ENCODE peak calls at places on chromosome 18, in six cellular contexts. V is activated CD4-positive, alpha-beta T cell treated with anti-CD3 and anti-CD28 coated beads, Interleukin-2, amount 10 ng/mL, durations not matched to agents 7 days and 5 days; W is GM04504; Z is HS-5; D is HFFc6; B is fibroblast of mammary gland. E is an unnamed sample.

GRCh38 chr18:37654034-37654433 is 88.4 kb upstream of the CELF4 start:
- DNase-seq in V (no peak), W (no peak), Z (no peak), D (no peak), B (no peak), E (no peak)

GRCh38 chr18:80035997-80036396 is 1.8 kb downstream of the RBFA start:
- DNase-seq in V (no peak), W (no peak), Z (no peak), D (no peak), B (no peak), E (no peak)

GRCh38 chr18:62751341-62751821 is 36.0 kb downstream of the PHLPP1 start:
- DNase-seq in V (no peak), W (no peak), Z (no peak), D (no peak), B (no peak), E (no peak)

GRCh38 chr18:45775241-45775676 is 50.2 kb upstream of the SIGLEC15 start:
- DNase-seq in V (peak; percentile 45), W (no peak), Z (no peak), D (no peak), B (peak; percentile 86), E (peak; percentile 54)

GRCh38 chr18:58583569-58583968 is 45.3 kb downstream of the ALPK2 start:
- DNase-seq in V (no peak), W (no peak), Z (no peak), D (no peak), B (no peak), E (no peak)

GRCh38 chr18:12742453-12742852 is 39.6 kb downstream of the PSMG2 start:
- DNase-seq in V (no peak), W (no peak), Z (peak; percentile 56), D (peak; percentile 82), B (peak; percentile 87), E (peak; percentile 6)

GRCh38 chr18:58533771-58534170 is 95.1 kb downstream of the ALPK2 start:
- DNase-seq in V (no peak), W (no peak), Z (no peak), D (no peak), B (no peak), E (no peak)

GRCh38 chr18:35390956-35391695 is 14.0 kb upstream of the ZNF396 start:
- DNase-seq in V (no peak), W (no peak), Z (no peak), D (no peak), B (peak; percentile 29), E (no peak)

GRCh38 chr18:58670561-58671121 is 624 bp upstream of the MALT1 start:
- DNase-seq in V (no peak), W (no peak), Z (no peak), D (no peak), B (peak; percentile 37), E (peak; percentile 84)

GRCh38 chr18:79570266-79571201 is 109.1 kb upstream of the CTDP1 start:
- DNase-seq in V (no peak), W (no peak), Z (no peak), D (no peak), B (peak; percentile 28), E (no peak)

GRCh38 chr18:3648695-3649094 is 198.7 kb downstream of the TGIF1 start:
- DNase-seq in V (no peak), W (no peak), Z (no peak), D (no peak), B (no peak), E (no peak)

GRCh38 chr18:6628189-6628588 is 101.3 kb upstream of the ARHGAP28 start:
- DNase-seq in V (no peak), W (no peak), Z (no peak), D (no peak), B (peak; percentile 45), E (no peak)

GRCh38 chr18:57107141-57107832 is 39.6 kb upstream of the BOD1L2 start:
- DNase-seq in V (no peak), W (peak; percentile 7), Z (no peak), D (peak; percentile 41), B (peak; percentile 17), E (no peak)

GRCh38 chr18:60060578-60060977 is 160.8 kb downstream of the PMAIP1 start:
- DNase-seq in V (no peak), W (no peak), Z (no peak), D (peak; percentile 13), B (peak; percentile 17), E (no peak)

GRCh38 chr18:58753976-58754375 is 82.7 kb downstream of the MALT1 start:
- DNase-seq in V (no peak), W (no peak), Z (no peak), D (no peak), B (peak; percentile 16), E (no peak)

GRCh38 chr18:30457156-30457555 is 585.4 kb downstream of the DSC3 start:
- DNase-seq in V (no peak), W (no peak), Z (no peak), D (no peak), B (no peak), E (no peak)

GRCh38 chr18:59015531-59016152 is 124.0 kb upstream of the SEC11C start:
- DNase-seq in V (no peak), W (no peak), Z (no peak), D (no peak), B (no peak), E (no peak)

GRCh38 chr18:43661570-43661969 is 384.3 kb upstream of the SYT4 start:
- DNase-seq in V (no peak), W (no peak), Z (peak; percentile 48), D (peak; percentile 73), B (peak; percentile 88), E (peak; percentile 46)

GRCh38 chr18:59127047-59127446 is 12.6 kb upstream of the SEC11C start:
- DNase-seq in V (no peak), W (no peak), Z (no peak), D (no peak), B (no peak), E (no peak)

GRCh38 chr18:8795586-8795985 is 90.2 kb downstream of the MTCL1 start:
- DNase-seq in V (no peak), W (no peak), Z (no peak), D (no peak), B (no peak), E (no peak)

GRCh38 chr18:34929336-34929780 is 111.9 kb upstream of the MAPRE2 start:
- DNase-seq in V (no peak), W (peak; percentile 26), Z (peak; percentile 73), D (peak; percentile 72), B (peak; percentile 75), E (peak; percentile 43)

GRCh38 chr18:79644006-79644665 is 35.5 kb upstream of the CTDP1 start:
- DNase-seq in V (peak; percentile 71), W (no peak), Z (no peak), D (peak; percentile 14), B (peak; percentile 52), E (peak; percentile 59)

GRCh38 chr18:370753-371615 is 103.1 kb upstream of the THOC1 start:
- DNase-seq in V (no peak), W (no peak), Z (no peak), D (no peak), B (no peak), E (no peak)

GRCh38 chr18:63317556-63317946 is 2.0 kb downstream of the BCL2 start:
- DNase-seq in V (no peak), W (no peak), Z (no peak), D (no peak), B (no peak), E (no peak)

GRCh38 chr18:21968334-21968733 is 201.1 kb upstream of the GATA6 start:
- DNase-seq in V (no peak), W (no peak), Z (no peak), D (no peak), B (no peak), E (no peak)

GRCh38 chr18:3297025-3297984 is 35.4 kb downstream of the MYL12B start:
- DNase-seq in V (peak; percentile 96), W (peak; percentile 22), Z (no peak), D (peak; percentile 23), B (peak; percentile 95), E (peak; percentile 98)

GRCh38 chr18:47929681-47930085 is 776 bp downstream of the SMAD2 start:
- DNase-seq in V (no peak), W (peak; percentile 10), Z (no peak), D (no peak), B (peak; percentile 60), E (peak; percentile 55)

GRCh38 chr18:56083889-56084288 is 495.9 kb upstream of the TCF4 start:
- DNase-seq in V (no peak), W (no peak), Z (no peak), D (no peak), B (no peak), E (no peak)

GRCh38 chr18:48412339-48412929 is 3.3 kb upstream of the ZBTB7C start:
- DNase-seq in V (peak; percentile 46), W (no peak), Z (no peak), D (no peak), B (no peak), E (peak; percentile 75)

GRCh38 chr18:75089748-75090327 is 119.1 kb downstream of the PTGR3 start:
- DNase-seq in V (no peak), W (no peak), Z (no peak), D (no peak), B (no peak), E (no peak)

GRCh38 chr18:58529714-58530354 is 99.1 kb downstream of the ALPK2 start:
- DNase-seq in V (peak; percentile 71), W (peak; percentile 25), Z (no peak), D (peak; percentile 45), B (peak; percentile 70), E (peak; percentile 70)

GRCh38 chr18:31303771-31304170 is 14.2 kb upstream of the DSG1 start:
- DNase-seq in V (no peak), W (no peak), Z (peak; percentile 31), D (no peak), B (no peak), E (peak; percentile 85)

GRCh38 chr18:79575891-79576685 is 103.5 kb upstream of the CTDP1 start:
- DNase-seq in V (no peak), W (no peak), Z (no peak), D (no peak), B (peak; percentile 38), E (no peak)

GRCh38 chr18:39318462-39318861 is 1752.9 kb upstream of the CELF4 start:
- DNase-seq in V (no peak), W (no peak), Z (no peak), D (no peak), B (no peak), E (no peak)

GRCh38 chr18:1408331-1408835 is 503.7 kb downstream of the ADCYAP1 start:
- DNase-seq in V (no peak), W (no peak), Z (no peak), D (no peak), B (no peak), E (no peak)

GRCh38 chr18:34223164-34223892 is 1.4 kb downstream of the NOL4 start:
- DNase-seq in V (no peak), W (no peak), Z (no peak), D (no peak), B (no peak), E (no peak)

GRCh38 chr18:3177902-3178687 is 41.7 kb downstream of the MYOM1 start:
- DNase-seq in V (peak; percentile 9), W (peak; percentile 17), Z (no peak), D (no peak), B (no peak), E (peak; percentile 45)

GRCh38 chr18:22391571-22392359 is 25.9 kb downstream of the CTAGE1 start:
- DNase-seq in V (no peak), W (peak; percentile 76), Z (peak; percentile 89), D (peak; percentile 91), B (peak; percentile 95), E (peak; percentile 22)

GRCh38 chr18:7237670-7238272 is 6.9 kb downstream of the LRRC30 start:
- DNase-seq in V (no peak), W (no peak), Z (no peak), D (no peak), B (no peak), E (no peak)

E was measured in trophoblast cell.